ENCODE peak calls at places on chromosomes 7 and 10, in eight cellular contexts. R, C, P, Q, O, W, G and Z are unnamed samples.
A peak's percentile ranks its signal among the peaks of the same experiment; 100 is the strongest.

GRCh38 chr10:23917251-23917908 is 291.6 kb upstream of the KIAA1217 start:
- DNase-seq in C (no peak), W (no peak), Q (peak; percentile 65), R (no peak), P (no peak), G (no peak), O (no peak), Z (no peak)

GRCh38 chr10:122632031-122632430 is 67.6 kb downstream of the C10orf120 start:
- DNase-seq in G (no peak), Q (no peak), R (peak; percentile 11), O (no peak), P (no peak), C (no peak), W (peak; percentile 34), Z (no peak)

GRCh38 chr7:131619336-131620305 is 63.2 kb upstream of the PODXL start:
- DNase-seq in Q (no peak), P (no peak), G (no peak), O (no peak), W (peak; percentile 74), R (no peak), C (no peak), Z (no peak)

GRCh38 chr10:114499630-114500190 is 95.4 kb upstream of the AFAP1L2 start:
- DNase-seq in O (no peak), C (peak; percentile 60), Q (no peak), R (no peak), G (no peak), W (no peak), P (peak; percentile 52), Z (no peak)

GRCh38 chr7:144969787-144970186 is 133.9 kb upstream of the TPK1 start:
- DNase-seq in C (no peak), O (no peak), P (no peak), R (no peak), Q (no peak), G (no peak), W (no peak), Z (no peak)

GRCh38 chr7:2572101-2572842 is 13.5 kb downstream of the IQCE start:
- DNase-seq in O (peak; percentile 56), G (no peak), R (no peak), W (no peak), C (no peak), Q (no peak), P (no peak), Z (no peak)

GRCh38 chr7:98227939-98228338 is 16.7 kb downstream of the BHLHA15 start:
- DNase-seq in P (no peak), R (no peak), C (no peak), Q (no peak), G (no peak), W (no peak), O (no peak), Z (no peak)

GRCh38 chr7:16998481-16999051 is 116.8 kb upstream of the AGR3 start:
- DNase-seq in G (no peak), O (no peak), C (no peak), W (no peak), P (no peak), R (no peak), Q (no peak), Z (no peak)

GRCh38 chr10:104260775-104261115 is 6.1 kb downstream of the GSTO1 start:
- DNase-seq in W (no peak), Q (no peak), G (no peak), C (no peak), P (no peak), R (no peak), O (peak; percentile 86), Z (no peak)

GRCh38 chr10:20596911-20597310 is 300.2 kb downstream of the NEBL start:
- DNase-seq in Q (no peak), G (no peak), W (no peak), P (no peak), R (no peak), O (peak; percentile 48), C (no peak), Z (no peak)

GRCh38 chr7:8260871-8261707 is 878 bp downstream of the ICA1 start:
- DNase-seq in P (no peak), R (peak; percentile 46), W (no peak), O (no peak), C (no peak), Q (peak; percentile 32), G (peak; percentile 40), Z (no peak)

GRCh38 chr10:13337827-13338196 is 10.3 kb downstream of the SEPHS1 start:
- DNase-seq in Q (no peak), O (no peak), P (no peak), C (no peak), W (no peak), G (no peak), R (no peak), Z (no peak)

GRCh38 chr10:17003151-17003550 is 126.5 kb downstream of the CUBN start:
- DNase-seq in C (peak; percentile 32), G (no peak), P (peak; percentile 43), O (peak; percentile 86), Q (no peak), W (peak; percentile 29), R (no peak), Z (peak; percentile 28)

GRCh38 chr10:36114141-36114540 is 472.0 kb upstream of the FZD8 start:
- DNase-seq in C (no peak), Q (no peak), W (no peak), P (no peak), O (peak; percentile 11), R (no peak), G (no peak), Z (no peak)

GRCh38 chr10:106815427-106816043 is 349.0 kb downstream of the SORCS1 start:
- DNase-seq in R (no peak), O (no peak), W (no peak), Q (no peak), C (no peak), G (no peak), P (no peak), Z (no peak)